ENCODE peak calls at places on chromosomes 3 and 15, in nine cellular contexts. G, L, M, U, T, F, H, S and R are unnamed samples.

GRCh38 chr3:17175187-17175839 is 290.6 kb downstream of the PLCL2 start:
- DNase-seq in T (no peak), L (peak; percentile 90), H (no peak), M (peak; percentile 22), S (no peak), U (peak; percentile 92), F (no peak), G (no peak), R (no peak)

GRCh38 chr3:177753498-177754155 is 556.3 kb upstream of the TBL1XR1 start:
- DNase-seq in F (no peak), M (peak; percentile 50), G (no peak), T (no peak), S (peak; percentile 63), L (peak; percentile 48), H (no peak), U (peak; percentile 65), R (peak; percentile 79)

GRCh38 chr3:35760147-35760546 is 120.8 kb downstream of the ARPP21 start:
- DNase-seq in H (no peak), L (no peak), M (no peak), T (no peak), S (no peak), G (no peak), F (no peak), U (no peak), R (no peak)

GRCh38 chr15:94293411-94294402 is 62.3 kb downstream of the MCTP2 start:
- DNase-seq in F (no peak), S (no peak), G (no peak), L (peak; percentile 36), T (no peak), H (no peak), U (no peak), M (no peak), R (no peak)

GRCh38 chr3:66297917-66298316 is 77.1 kb downstream of the SLC25A26 start:
- DNase-seq in L (peak; percentile 93), U (peak; percentile 57), F (no peak), H (no peak), M (peak; percentile 58), S (no peak), T (no peak), G (no peak), R (no peak)

GRCh38 chr3:174408310-174408709 is 450.8 kb upstream of the NAALADL2 start:
- DNase-seq in S (no peak), L (peak; percentile 68), H (no peak), T (no peak), U (peak; percentile 50), M (peak; percentile 16), G (no peak), F (no peak), R (no peak)

GRCh38 chr15:85407421-85408269 is 27.2 kb downstream of the AKAP13 start:
- DNase-seq in G (no peak), M (peak; percentile 93), L (peak; percentile 95), S (no peak), U (peak; percentile 76), T (no peak), F (peak; percentile 26), H (no peak), R (no peak)

GRCh38 chr3:11698326-11699082 is 54.8 kb upstream of the VGLL4 start:
- DNase-seq in S (no peak), L (peak; percentile 23), U (no peak), M (no peak), T (no peak), F (no peak), G (no peak), H (no peak), R (no peak)

GRCh38 chr3:53199834-53200233 is 38.8 kb downstream of the PRKCD start:
- DNase-seq in H (no peak), G (peak; percentile 30), T (no peak), U (no peak), M (no peak), F (no peak), S (no peak), L (no peak), R (no peak)

GRCh38 chr3:150599611-150600297 is 3.4 kb upstream of the SELENOT start:
- DNase-seq in H (no peak), T (peak; percentile 24), F (no peak), L (peak; percentile 89), M (peak; percentile 95), S (no peak), G (no peak), U (peak; percentile 24), R (no peak)